ENCODE peak calls at places on chromosomes 11 and 22, in eight cellular contexts. E is BE2C, Z is right lobe of liver, A is colonic mucosa, B is sigmoid colon, Y is Panc1, U is stomach, H is kidney. K is an unnamed sample.

GRCh38 chr11:116642902-116643301 is 129.9 kb downstream of the BUD13 start:
- DNase-seq in E (no peak), Z (no peak), A (peak; percentile 7), B (no peak), Y (no peak), U (no peak), H (no peak), K (no peak)

GRCh38 chr11:69744435-69744834 is 30.7 kb downstream of the FGF4 start:
- DNase-seq in E (no peak), Z (no peak), A (no peak), B (no peak), Y (no peak), U (no peak), H (no peak), K (no peak)

GRCh38 chr22:36775589-36775965 is 342 bp downstream of the IFT27 start:
- DNase-seq in E (peak; percentile 36), Z (peak; percentile 48), A (peak; percentile 50), B (peak; percentile 78), Y (no peak), U (peak; percentile 44), H (peak; percentile 81), K (peak; percentile 66)

GRCh38 chr11:108643974-108644373 is 20.9 kb upstream of the DDX10 start:
- DNase-seq in E (no peak), Z (no peak), A (no peak), B (no peak), Y (no peak), U (no peak), H (no peak), K (no peak)

GRCh38 chr22:41367680-41368542 is 13.8 kb upstream of the TEF start:
- DNase-seq in E (peak; percentile 49), Z (no peak), A (peak; percentile 31), B (peak; percentile 88), Y (no peak), U (peak; percentile 49), H (peak; percentile 78), K (no peak)

GRCh38 chr11:14898286-14899086 is 6.5 kb upstream of the CYP2R1 start:
- DNase-seq in E (no peak), Z (no peak), A (no peak), B (no peak), Y (no peak), U (no peak), H (no peak), K (no peak)

GRCh38 chr22:48706934-48707748 is 1120.5 kb downstream of the BRD1 start:
- DNase-seq in E (no peak), Z (no peak), A (no peak), B (peak; percentile 52), Y (no peak), U (no peak), H (peak; percentile 54), K (peak; percentile 33)

GRCh38 chr22:24187731-24188644 is 6.7 kb downstream of the SUSD2 start:
- DNase-seq in E (no peak), Z (peak; percentile 17), A (no peak), B (peak; percentile 59), Y (no peak), U (no peak), H (peak; percentile 72), K (no peak)

GRCh38 chr22:23781533-23781932 is 5.2 kb upstream of the SMARCB1 start:
- DNase-seq in E (no peak), Z (no peak), A (no peak), B (no peak), Y (no peak), U (no peak), H (no peak), K (no peak)

GRCh38 chr11:103927535-103927934 is 108.9 kb upstream of the DDI1 start:
- DNase-seq in E (no peak), Z (no peak), A (no peak), B (no peak), Y (no peak), U (no peak), H (no peak), K (no peak)

GRCh38 chr11:70587095-70587389 is 188.7 kb downstream of the CTTN start:
- DNase-seq in E (no peak), Z (no peak), A (no peak), B (no peak), Y (no peak), U (no peak), H (peak; percentile 43), K (no peak)

GRCh38 chr22:45502215-45503070 is at the start of gene FBLN1:
- DNase-seq in E (peak; percentile 73), Z (no peak), A (no peak), B (no peak), Y (no peak), U (no peak), H (peak; percentile 84), K (no peak)

GRCh38 chr11:7436657-7437056 is 48.6 kb upstream of the OLFML1 start:
- DNase-seq in E (no peak), Z (no peak), A (no peak), B (no peak), Y (no peak), U (no peak), H (no peak), K (no peak)

GRCh38 chr11:72975778-72976520 is 161.7 kb downstream of the ATG16L2 start:
- DNase-seq in E (no peak), Z (no peak), A (no peak), B (no peak), Y (no peak), U (no peak), H (no peak), K (no peak)

DNA sequence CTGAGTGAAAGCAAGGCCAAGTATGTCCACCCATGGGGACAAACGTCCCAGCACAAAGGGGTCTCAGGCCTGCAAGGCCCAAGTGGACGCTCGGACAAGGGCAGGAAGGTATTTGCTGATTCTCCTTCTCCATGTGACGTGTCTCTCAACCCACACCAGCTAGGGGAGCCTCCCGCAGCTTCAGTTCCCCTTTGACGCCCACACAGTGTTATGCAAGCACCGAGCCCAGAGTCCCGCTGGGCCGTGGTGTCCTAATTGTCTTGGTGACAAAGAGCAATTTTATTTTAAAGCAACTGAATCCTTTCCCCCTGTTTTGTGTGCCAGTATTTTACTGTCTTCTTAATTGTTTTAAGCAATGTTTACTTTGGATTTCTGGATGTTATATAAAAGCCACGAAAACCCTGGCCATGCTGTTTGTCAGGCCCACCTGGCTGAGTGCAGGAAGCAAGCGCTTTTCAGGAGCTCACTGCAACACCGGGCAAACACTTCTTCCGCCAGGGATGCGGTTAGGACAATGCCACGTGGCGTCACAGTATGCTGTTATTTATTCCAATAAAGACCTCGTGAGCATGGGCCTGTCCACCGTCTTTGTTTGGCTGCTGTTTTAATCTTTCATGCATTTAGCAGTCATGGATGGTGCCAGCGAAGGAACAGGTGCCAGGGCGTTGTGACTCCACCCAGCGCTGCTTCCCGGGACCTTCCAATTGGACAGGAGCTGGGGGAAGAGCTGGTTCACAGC is 8.2 kb upstream of the PARVG start:
- DNase-seq in E (no peak), Z (peak; percentile 68), A (peak; percentile 29), B (peak; percentile 82), Y (no peak), U (peak; percentile 52), H (peak; percentile 77), K (peak; percentile 31)
- TF ChIP-seq CTCF in E (no peak), Z (no peak), A (no peak), B (no peak), Y (no peak), U (no peak), H (no peak), K (no peak)

GRCh38 chr11:134240592-134240991 is 12.6 kb downstream of the THYN1 start:
- DNase-seq in E (no peak), Z (no peak), A (no peak), B (no peak), Y (no peak), U (no peak), H (no peak), K (no peak)

GRCh38 chr11:134244593-134244992 is 8.6 kb downstream of the THYN1 start:
- DNase-seq in E (peak; percentile 34), Z (no peak), A (no peak), B (no peak), Y (no peak), U (no peak), H (no peak), K (no peak)

GRCh38 chr11:134245434-134245833 is 7.7 kb downstream of the THYN1 start:
- DNase-seq in E (no peak), Z (no peak), A (no peak), B (no peak), Y (no peak), U (no peak), H (no peak), K (no peak)

GRCh38 chr11:134243913-134244312 is 9.2 kb downstream of the THYN1 start:
- DNase-seq in E (no peak), Z (no peak), A (no peak), B (no peak), Y (no peak), U (no peak), H (no peak), K (no peak)

GRCh38 chr11:134242376-134242775 is 10.8 kb downstream of the THYN1 start:
- DNase-seq in E (no peak), Z (no peak), A (no peak), B (no peak), Y (no peak), U (no peak), H (no peak), K (no peak)
- H3K4me1 ChIP-seq in E (no peaks in the 10 kb centered on the region), Z (no peaks in the 10 kb centered on the region), A (no peaks in the 10 kb centered on the region), B (no peaks in the 10 kb centered on the region), Y (no peaks in the 10 kb centered on the region), U (no peaks in the 10 kb centered on the region), H (no peaks in the 10 kb centered on the region), K (no peaks in the 10 kb centered on the region)

DNA sequence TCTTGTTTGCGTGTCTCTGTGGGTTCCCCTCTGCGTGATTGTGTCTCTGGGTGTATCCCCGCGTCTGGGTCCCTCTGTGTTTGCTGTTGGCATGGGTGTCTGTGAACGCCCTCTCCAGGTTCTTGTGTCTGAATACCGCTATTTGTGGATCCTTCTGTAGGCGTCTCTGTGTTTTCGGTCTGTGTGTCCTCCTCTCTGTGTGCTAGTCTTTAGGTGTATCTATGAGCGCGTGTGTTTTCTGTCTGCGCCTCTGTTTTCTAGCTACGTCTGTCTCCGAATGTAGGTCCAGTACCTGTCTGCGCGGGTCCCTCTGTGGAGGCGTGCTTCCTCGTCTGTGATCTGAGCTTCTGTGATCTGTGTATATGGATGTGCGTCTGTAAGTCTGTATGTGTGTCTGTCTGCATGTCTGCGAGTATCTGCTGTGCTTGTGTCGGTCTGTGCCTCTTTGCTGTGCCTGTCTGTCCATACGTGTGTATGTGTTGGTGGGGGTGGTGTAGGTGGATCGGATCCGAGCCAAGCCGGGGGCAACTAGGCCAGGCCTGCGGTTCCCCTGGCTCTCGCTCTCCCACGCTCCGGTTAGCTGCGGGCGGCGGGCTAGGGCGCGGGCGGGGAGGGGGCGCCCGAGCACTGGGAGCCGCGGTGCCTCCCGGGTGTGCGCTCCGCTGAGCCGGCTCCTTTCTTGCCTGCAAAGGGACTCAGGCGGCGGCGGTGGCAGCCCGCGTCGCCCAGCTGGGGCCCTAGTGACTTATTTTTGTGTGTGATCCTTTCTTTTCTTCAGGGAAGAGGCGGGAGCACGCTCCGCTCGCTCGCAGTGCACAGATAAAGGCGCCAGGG is 105.3 kb upstream of the E2F8 start:
- DNase-seq in E (no peak), Z (peak; percentile 28), A (no peak), B (no peak), Y (no peak), U (peak; percentile 34), H (peak; percentile 80), K (no peak)
- H3K4me3 ChIP-seq in E (peak overlapping the region; percentile 14), Z (peak overlapping the region; percentile 31), A (peak overlapping the region; percentile 9), B (peak overlapping the region; percentile 23), Y (peak overlapping the region; percentile 32), U (peak overlapping the region; percentile 35), H (peak overlapping the region; percentile 62), K (peak overlapping the region; percentile 49)

DNA sequence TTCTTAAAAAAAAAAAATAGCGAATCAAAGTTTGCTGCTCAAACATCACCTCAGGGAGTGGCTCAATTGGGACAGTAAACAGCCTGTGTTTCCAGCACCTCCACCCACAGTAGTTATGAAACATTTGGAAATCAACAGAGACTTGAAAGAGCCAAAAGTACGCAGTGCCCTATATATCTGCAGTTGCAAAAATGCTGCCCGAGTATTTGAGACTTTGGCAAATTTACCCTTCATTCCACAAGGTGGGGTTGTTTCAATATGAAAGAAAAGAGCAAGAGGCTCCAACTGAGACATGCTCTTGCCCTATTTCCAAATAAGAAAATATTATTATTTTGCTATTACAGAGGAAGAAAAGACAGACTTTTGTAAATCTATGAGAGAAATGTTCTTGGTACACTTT is 851.1 kb upstream of the RAG2 start:
- DNase-seq in E (no peak), Z (no peak), A (no peak), B (no peak), Y (no peak), U (no peak), H (no peak), K (no peak)
- TF ChIP-seq CTCF in E (peak; percentile 40), Z (peak; percentile 65), A (no peak), B (no peak), Y (peak; percentile 42), U (no peak), H (peak; percentile 35), K (no peak)